ENCODE peak calls at places on chromosomes 7 and 10, in eight cellular contexts. K, Q, E, U, D, Y, I and G are unnamed samples.

GRCh38 chr10:2897619-2898508 is 169.5 kb upstream of the PFKP start:
- DNase-seq in K (no peak), Q (no peak), E (no peak), U (peak), D (no peak), Y (no peak), I (no peak), G (peak)

GRCh38 chr10:14433147-14433546 is 102.4 kb upstream of the FRMD4A start:
- DNase-seq in K (no peak), Q (no peak), E (no peak), U (no peak), D (no peak), Y (no peak), I (no peak), G (no peak)

GRCh38 chr7:69615696-69616095 is 17.4 kb downstream of the AUTS2 start:
- DNase-seq in K (no peak), Q (no peak), E (no peak), U (no peak), D (no peak), Y (no peak), I (no peak), G (no peak)

GRCh38 chr7:148527717-148528168 is 62.8 kb upstream of the C7orf33 start:
- DNase-seq in K (peak), Q (peak), E (peak), U (peak), D (peak), Y (peak), I (peak), G (peak)

GRCh38 chr10:113228570-113228969 is 278.5 kb downstream of the TCF7L2 start:
- DNase-seq in K (peak), Q (no peak), E (peak), U (peak), D (no peak), Y (no peak), I (no peak), G (peak)

GRCh38 chr7:6502886-6503285 is 48.4 kb downstream of the GRID2IP start:
- DNase-seq in K (no peak), Q (no peak), E (no peak), U (no peak), D (no peak), Y (no peak), I (no peak), G (no peak)

GRCh38 chr7:96273716-96274115 is 48.2 kb downstream of the SLC25A13 start:
- DNase-seq in K (no peak), Q (no peak), E (no peak), U (no peak), D (peak), Y (no peak), I (no peak), G (no peak)

GRCh38 chr10:97278491-97278989 is 13.9 kb downstream of the ARHGAP19 start:
- DNase-seq in K (peak), Q (no peak), E (peak), U (peak), D (peak), Y (peak), I (peak), G (peak)

GRCh38 chr7:134279898-134280297 is 36.8 kb downstream of the SLC35B4 start:
- DNase-seq in K (no peak), Q (no peak), E (no peak), U (no peak), D (no peak), Y (no peak), I (no peak), G (no peak)

GRCh38 chr10:97534746-97535367 is 36.1 kb downstream of the UBTD1 start:
- DNase-seq in K (no peak), Q (no peak), E (no peak), U (peak), D (peak), Y (no peak), I (no peak), G (no peak)

GRCh38 chr10:93397020-93397419 is 85.1 kb downstream of the MYOF start:
- DNase-seq in K (peak), Q (no peak), E (peak), U (no peak), D (no peak), Y (no peak), I (no peak), G (no peak)

GRCh38 chr7:82382276-82382675 is 61.3 kb downstream of the CACNA2D1 start:
- DNase-seq in K (no peak), Q (no peak), E (no peak), U (no peak), D (no peak), Y (no peak), I (no peak), G (no peak)

GRCh38 chr7:34939175-34939574 is 98.1 kb downstream of the DPY19L1 start:
- DNase-seq in K (peak), Q (no peak), E (peak), U (peak), D (no peak), Y (no peak), I (peak), G (peak)

GRCh38 chr7:49001610-49002033 is 77.3 kb downstream of the CDC14C start:
- DNase-seq in K (no peak), Q (peak), E (no peak), U (peak), D (peak), Y (no peak), I (peak), G (no peak)

GRCh38 chr10:92848441-92849233 is at the start of gene EXOC6:
- DNase-seq in K (peak), Q (peak), E (peak), U (peak), D (peak), Y (peak), I (peak), G (peak)

GRCh38 chr7:41046221-41046761 is 656.6 kb downstream of the INHBA start:
- DNase-seq in K (peak), Q (no peak), E (peak), U (no peak), D (no peak), Y (no peak), I (no peak), G (peak)
- H2AFZ ChIP-seq in K (peak), Q (no peak), E (no peak), U (no peak), D (no peak), Y (no peak), I (no peak), G (peak)

DNA sequence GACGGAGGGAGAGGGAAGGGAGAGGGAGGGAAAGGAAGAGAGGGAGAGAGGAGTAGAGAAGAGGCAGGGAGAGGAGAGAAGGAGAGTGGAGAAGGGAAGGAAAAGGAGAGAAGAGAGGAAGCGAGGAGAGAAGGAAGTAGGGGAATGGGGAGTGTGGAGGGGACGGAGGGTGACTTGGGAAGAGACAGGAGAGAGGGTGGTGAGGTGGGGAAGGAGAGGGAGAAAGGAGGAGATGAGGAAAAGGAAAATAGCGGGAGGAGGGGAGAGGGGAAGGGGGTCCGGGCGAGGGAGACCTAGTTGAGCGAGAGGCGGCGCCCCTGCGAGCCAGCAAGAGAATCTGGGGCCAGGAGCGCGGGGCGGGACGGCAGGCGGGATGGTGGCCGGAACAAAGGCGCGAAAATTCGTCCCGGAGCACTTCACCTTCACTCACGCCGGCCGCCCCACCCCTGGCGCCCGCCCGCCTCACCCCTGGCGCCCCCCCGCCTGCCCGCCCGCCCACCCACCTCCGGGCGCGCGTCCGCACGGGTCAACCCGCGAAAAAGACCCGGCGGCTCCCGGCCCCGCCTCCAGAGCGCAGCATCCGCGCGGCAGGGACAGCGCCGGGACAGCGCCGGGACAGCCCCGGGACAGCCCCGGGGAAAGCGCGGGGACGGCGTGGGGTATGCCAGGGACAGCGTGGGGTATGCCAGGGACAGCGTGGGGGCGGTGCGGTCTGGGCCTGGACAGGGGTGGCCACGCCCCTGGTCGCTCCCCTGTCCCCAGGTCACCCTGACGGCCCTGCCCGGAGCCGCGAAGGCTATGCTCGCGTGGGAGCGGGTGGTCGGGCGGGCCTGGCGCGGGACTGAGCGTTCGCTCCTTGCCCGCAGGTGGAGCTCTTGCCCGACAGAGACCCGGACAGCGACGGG is 4.2 kb downstream of the VSTM2A start:
- DNase-seq in K (no peak), Q (no peak), E (no peak), U (no peak), D (no peak), Y (no peak), I (peak), G (no peak)
- H3K4me2 ChIP-seq in K (no peak), Q (peak), E (no peak), U (no peak), D (no peak), Y (no peak), I (peak), G (peak)

DNA sequence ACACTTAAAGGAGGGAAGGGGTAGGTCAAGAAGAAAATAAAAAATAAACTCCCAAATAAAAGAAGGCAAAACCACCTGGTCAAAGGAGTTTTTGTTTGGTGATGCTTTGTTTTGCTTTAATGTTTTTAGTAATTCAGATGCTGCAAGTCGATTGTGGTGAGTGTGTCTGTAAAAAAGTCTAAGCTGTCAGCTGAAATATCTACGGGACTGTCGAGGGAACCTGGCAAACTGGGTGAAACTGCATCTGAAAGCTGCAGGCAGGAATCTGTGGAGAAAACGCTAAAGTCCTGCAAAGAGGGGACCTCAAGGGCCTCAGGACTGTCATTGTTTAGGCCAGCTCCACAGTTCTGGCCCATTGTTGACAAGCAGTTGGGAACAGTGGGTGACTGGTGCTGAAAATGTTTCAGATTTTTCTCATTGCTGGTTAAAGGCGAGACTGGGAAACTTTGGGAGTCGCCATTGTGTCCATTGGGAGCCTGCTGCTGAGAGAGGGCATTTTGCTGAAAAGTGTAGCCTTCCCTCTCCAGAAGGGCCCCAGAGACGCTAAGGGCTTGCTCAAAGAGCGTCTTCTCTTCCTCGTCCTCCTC is 1.8 kb downstream of the HOXA2 start:
- DNase-seq in K (peak), Q (no peak), E (peak), U (no peak), D (no peak), Y (no peak), I (no peak), G (peak)
- H3K4me3 ChIP-seq in K (peak), Q (no peak), E (peak), U (no peak), D (no peak), Y (no peak), I (no peak), G (peak)

GRCh38 chr10:95405655-95406054 is 114.9 kb upstream of the PDLIM1 start:
- DNase-seq in K (no peak), Q (no peak), E (no peak), U (no peak), D (no peak), Y (no peak), I (no peak), G (no peak)
- H2AFZ ChIP-seq in K (no peak), Q (no peak), E (no peak), U (no peak), D (no peak), Y (no peak), I (no peak), G (no peak)

GRCh38 chr7:55052081-55052480 is 33.3 kb downstream of the EGFR start:
- DNase-seq in K (peak), Q (no peak), E (peak), U (peak), D (no peak), Y (no peak), I (no peak), G (peak)
- H3K4me2 ChIP-seq in K (no peak), Q (peak), E (peak), U (peak), D (no peak), Y (peak), I (no peak), G (peak)

DNA sequence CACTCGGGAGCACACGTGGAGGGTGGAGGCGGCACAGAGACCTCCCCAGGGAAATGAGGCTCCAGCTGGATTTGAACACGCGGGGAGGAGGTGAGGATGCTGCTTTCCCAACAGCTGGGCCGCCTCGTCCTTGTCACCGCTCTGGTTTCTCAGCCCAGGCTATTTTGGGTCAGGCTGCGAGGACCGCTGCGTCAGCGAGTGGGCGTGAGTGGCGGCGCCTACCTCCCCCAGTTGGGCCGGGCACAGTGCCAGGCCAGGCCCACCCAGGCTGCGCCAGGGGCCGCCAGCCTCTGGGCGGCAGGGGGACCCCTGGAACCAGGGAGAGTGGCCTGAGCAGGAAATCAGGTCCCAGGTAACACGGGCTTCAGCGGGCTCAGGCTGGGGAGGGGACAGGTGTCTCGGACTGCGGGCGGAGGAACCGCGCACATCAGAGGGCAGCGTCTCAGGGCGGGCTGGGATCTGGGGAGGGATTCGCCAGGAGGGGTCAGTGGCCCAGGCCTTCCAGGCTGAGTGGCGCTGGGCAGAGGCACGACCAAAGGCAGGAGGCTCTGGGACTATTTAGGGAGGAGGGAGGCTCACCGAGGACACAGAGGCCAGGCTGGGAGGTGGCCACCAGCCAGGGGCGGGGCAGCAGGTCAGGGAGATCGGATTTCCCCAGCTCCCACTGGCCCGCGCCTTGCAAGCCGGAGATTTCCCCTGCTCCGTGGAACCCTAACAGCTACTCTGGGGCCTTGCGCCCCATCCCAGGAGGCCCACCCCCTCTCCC is 125.2 kb upstream of the RET start:
- DNase-seq in K (no peak), Q (peak), E (no peak), U (peak), D (no peak), Y (no peak), I (peak), G (no peak)
- H3K4me3 ChIP-seq in K (no peak), Q (no peak), E (no peak), U (no peak), D (no peak), Y (no peak), I (no peak), G (no peak)